ENCODE peak calls at places on chromosomes 16 and 17, in nine cellular contexts. X is heart right ventricle, P is cardiac muscle cell, W is adrenal gland, J is mammary epithelial cell, Z is foreskin fibroblast, Y is RWPE1, F is WTC11, D is type B pancreatic cell. S is an unnamed sample.

GRCh38 chr17:1475321-1475854 is 17.1 kb downstream of the MYO1C start:
- DNase-seq in P (no peak), Y (no peak), J (no peak), D (no peak), Z (no peak), F (no peak), X (no peak), W (no peak), S (no peak)

GRCh38 chr17:50440172-50440837 is 14.3 kb downstream of the ACSF2 start:
- DNase-seq in P (no peak), J (no peak), Y (no peak), X (no peak), F (no peak), D (no peak), Z (no peak), W (no peak), S (no peak)

GRCh38 chr17:17966399-17966798 is 5.8 kb downstream of the TOM1L2 start:
- DNase-seq in J (no peak), D (no peak), F (no peak), X (no peak), W (no peak), Z (no peak), Y (no peak), P (no peak), S (no peak)

GRCh38 chr17:10668771-10669170 is 11.7 kb upstream of the MYH3 start:
- DNase-seq in F (no peak), X (no peak), P (peak), Y (peak), J (no peak), W (no peak), Z (peak), D (no peak), S (no peak)

GRCh38 chr17:2213291-2213960 is 90.2 kb downstream of the SMG6 start:
- DNase-seq in Y (no peak), Z (peak), F (no peak), X (no peak), W (peak), J (no peak), P (peak), D (no peak), S (no peak)

GRCh38 chr16:2022723-2023097 is 3.1 kb downstream of the NPW start:
- DNase-seq in X (no peak), F (peak), J (peak), Z (peak), D (no peak), Y (peak), W (no peak), P (peak), S (no peak)

GRCh38 chr16:83954577-83955016 is 1.6 kb downstream of the OSGIN1 start:
- DNase-seq in Y (peak), P (peak), X (peak), W (peak), Z (peak), D (no peak), J (peak), F (no peak), S (peak)

GRCh38 chr16:4257646-4258556 is 14.9 kb downstream of the TFAP4 start:
- DNase-seq in F (no peak), Y (no peak), J (no peak), W (no peak), P (peak), D (no peak), X (peak), Z (peak), S (no peak)

GRCh38 chr17:57911834-57912673 is 43.2 kb downstream of the CUEDC1 start:
- DNase-seq in Y (no peak), F (no peak), W (peak), P (peak), X (peak), J (peak), D (no peak), Z (peak), S (peak)

GRCh38 chr16:9238346-9238745 is 146.9 kb downstream of the HAPSTR1 start:
- DNase-seq in J (no peak), Y (no peak), Z (no peak), F (no peak), D (no peak), P (no peak), X (no peak), W (no peak), S (no peak)

GRCh38 chr17:2688351-2689342 is 22.9 kb downstream of the CLUH start:
- DNase-seq in P (no peak), Y (no peak), J (peak), D (no peak), W (peak), F (no peak), Z (peak), X (peak), S (no peak)

GRCh38 chr16:69725480-69726312 is 664 bp downstream of the NQO1 start:
- DNase-seq in X (no peak), P (no peak), Z (no peak), D (no peak), W (no peak), Y (no peak), J (no peak), F (no peak), S (no peak)

GRCh38 chr17:81336296-81336929 is 41.3 kb upstream of the SLC38A10 start:
- DNase-seq in J (no peak), F (no peak), W (no peak), X (no peak), Z (no peak), Y (no peak), P (no peak), D (no peak), S (no peak)

GRCh38 chr16:85344502-85345128 is 232.3 kb upstream of the CIBAR2 start:
- DNase-seq in X (no peak), F (no peak), D (no peak), J (no peak), W (no peak), Z (no peak), P (no peak), Y (no peak), S (no peak)

GRCh38 chr17:67385122-67385988 is 8.3 kb downstream of the PITPNC1 start:
- DNase-seq in J (no peak), W (peak), Z (no peak), P (no peak), F (no peak), D (no peak), X (no peak), Y (no peak), S (no peak)

GRCh38 chr17:59561042-59561441 is 4.4 kb upstream of the DHX40 start:
- DNase-seq in Z (peak), J (peak), X (no peak), P (peak), F (no peak), Y (no peak), D (no peak), W (no peak), S (peak)
- TF ChIP-seq CTCF in Z (peak), J (peak), X (peak), P (peak), F (no peak), Y (no peak), D (peak), W (peak), S (peak)

GRCh38 chr16:23876256-23876896 is 40.6 kb downstream of the PRKCB start:
- DNase-seq in F (no peak), P (no peak), D (no peak), J (no peak), W (no peak), Y (no peak), X (no peak), Z (no peak), S (no peak)

GRCh38 chr16:23871924-23872323 is 36.1 kb downstream of the PRKCB start:
- DNase-seq in Z (no peak), X (no peak), J (no peak), W (no peak), Y (no peak), D (no peak), P (no peak), F (no peak), S (no peak)

GRCh38 chr16:23874613-23875294 is 39.0 kb downstream of the PRKCB start:
- DNase-seq in P (peak), X (no peak), F (no peak), W (no peak), Z (peak), D (no peak), J (peak), Y (peak), S (peak)

GRCh38 chr16:23879735-23880373 is 44.1 kb downstream of the PRKCB start:
- DNase-seq in D (no peak), X (no peak), P (no peak), J (no peak), Z (no peak), W (no peak), Y (no peak), F (no peak), S (no peak)

DNA sequence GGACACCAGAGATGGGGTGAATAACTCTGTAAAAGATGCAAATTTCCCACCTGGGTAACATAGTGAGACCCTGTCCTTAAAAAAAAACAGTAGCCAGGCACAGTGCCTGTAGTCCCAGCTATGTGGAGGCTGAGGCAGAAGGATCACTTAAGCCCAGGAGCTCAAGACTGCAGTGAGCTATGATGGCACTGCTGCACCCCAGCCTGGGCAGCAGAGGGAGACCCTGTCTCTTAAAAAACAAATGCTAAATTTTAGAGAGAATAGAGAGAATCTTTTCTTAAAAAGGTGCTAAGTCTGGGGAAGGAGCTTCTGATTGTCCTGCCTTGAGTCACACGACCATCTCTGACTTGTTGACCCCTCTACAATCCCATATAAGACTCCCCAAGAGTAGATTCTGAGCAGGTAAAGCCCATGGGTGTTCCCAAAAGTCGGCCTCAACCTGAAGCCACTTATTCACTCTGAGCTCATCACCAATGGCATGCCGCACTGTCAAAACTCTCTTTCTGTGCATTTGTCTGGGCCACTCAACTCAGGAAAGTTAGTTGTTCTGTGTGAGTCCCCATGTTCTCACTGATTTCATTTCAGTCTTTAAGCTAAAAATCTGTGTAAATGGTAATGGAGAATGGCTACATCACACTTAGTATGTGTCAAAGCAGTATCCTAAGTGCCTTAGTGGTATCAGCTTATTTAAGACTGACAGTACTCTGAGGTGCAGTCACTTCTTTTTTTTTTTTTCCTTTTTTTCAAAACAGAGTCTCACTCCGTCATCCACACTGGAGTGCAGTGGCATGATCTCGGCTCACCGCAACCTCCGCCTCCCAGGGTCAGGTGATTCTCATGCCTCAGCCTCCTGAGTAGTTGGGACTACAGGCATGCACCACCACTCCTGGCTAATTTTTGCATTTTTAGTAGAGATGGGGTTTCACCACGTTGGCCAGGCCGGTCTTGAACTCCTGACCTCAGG is 41.6 kb downstream of the PRKCB start:
- DNase-seq in X (no peak), Y (no peak), P (no peak), J (no peak), Z (no peak), W (no peak), D (no peak), F (no peak), S (no peak)
- TF ChIP-seq CTCF in X (no peak), Y (no peak), P (no peak), J (peak), Z (peak), W (no peak), D (peak), F (no peak), S (no peak)

DNA sequence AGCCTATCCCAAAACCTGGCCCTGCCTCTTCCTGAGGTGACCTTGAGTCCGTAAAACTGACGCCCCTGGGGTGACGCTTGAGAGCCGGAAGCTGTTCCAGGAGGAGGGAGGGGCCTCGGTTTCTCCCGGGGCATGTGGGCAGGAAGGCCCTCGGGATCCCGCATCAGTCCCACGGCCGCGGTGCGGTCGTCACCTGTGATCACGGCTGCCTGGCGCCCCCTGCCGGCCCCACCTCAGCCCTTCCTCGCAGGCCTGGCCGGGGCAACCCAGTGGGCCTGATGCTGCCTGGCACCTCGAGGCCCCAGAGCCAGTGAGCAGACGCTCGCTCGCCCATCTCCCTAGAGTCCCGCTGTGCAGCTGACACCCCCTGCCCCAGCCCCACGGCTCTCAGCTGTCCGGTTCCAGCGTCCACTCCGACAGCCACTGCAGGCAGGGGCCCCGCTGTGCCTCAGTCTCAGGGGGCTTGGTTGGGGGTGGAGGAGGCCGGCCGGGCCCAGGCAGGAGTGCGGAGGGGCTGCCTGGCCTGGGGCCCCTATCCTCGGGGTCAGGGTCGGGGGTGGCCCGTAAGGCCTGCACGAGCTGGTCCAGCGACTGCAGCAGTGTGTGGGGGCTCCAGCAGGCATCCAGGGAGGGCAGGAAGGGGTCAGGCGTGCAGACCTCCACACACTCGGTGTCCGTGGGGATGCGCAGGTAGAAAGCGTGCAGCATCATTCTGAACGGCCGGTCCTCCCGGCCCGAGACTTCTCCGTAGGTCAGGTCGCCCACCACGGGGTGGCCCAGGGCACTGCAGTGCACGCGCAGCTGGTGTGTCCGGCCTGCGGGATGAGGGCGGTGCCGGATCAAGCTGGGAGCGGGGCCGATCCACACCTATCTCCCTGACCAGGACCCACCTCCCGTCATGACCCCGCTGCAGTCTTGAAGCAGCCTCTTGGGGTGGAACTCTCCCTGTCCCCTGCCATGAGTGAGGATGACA is 2.3 kb downstream of the RPUSD1 start:
- DNase-seq in P (peak), Y (peak), F (peak), J (no peak), D (peak), X (peak), W (peak), Z (peak), S (peak)
- TF ChIP-seq CTCF in P (peak), Y (peak), F (peak), J (peak), D (peak), X (peak), W (peak), Z (peak), S (peak)

GRCh38 chr17:69357701-69358100 is 30.8 kb upstream of the ABCA5 start:
- DNase-seq in W (no peak), Z (no peak), X (no peak), D (no peak), P (peak), F (no peak), J (peak), Y (no peak), S (peak)
- TF ChIP-seq CTCF in W (no peak), Z (no peak), X (no peak), D (no peak), P (no peak), F (no peak), J (peak), Y (no peak), S (no peak)

GRCh38 chr16:49857423-49858181 is 1.7 kb upstream of the ZNF423 start:
- DNase-seq in F (peak), P (peak), Y (peak), J (peak), X (peak), Z (peak), W (peak), D (peak), S (peak)

GRCh38 chr16:49855822-49856740 is at the start of gene ZNF423:
- DNase-seq in W (no peak), J (no peak), Y (no peak), X (no peak), F (peak), Z (no peak), P (peak), D (no peak), S (no peak)

GRCh38 chr16:49858200-49859129 is 2.6 kb upstream of the ZNF423 start:
- DNase-seq in X (peak), W (peak), D (no peak), Y (peak), Z (peak), J (peak), F (peak), P (peak), S (peak)

GRCh38 chr16:49855280-49855821 is 561 bp downstream of the ZNF423 start:
- DNase-seq in W (peak), J (peak), Y (peak), X (peak), D (peak), Z (peak), P (peak), F (peak), S (peak)

GRCh38 chr16:49856741-49857330 is 924 bp upstream of the ZNF423 start:
- DNase-seq in Z (peak), P (peak), X (peak), Y (peak), F (peak), J (peak), W (peak), D (peak), S (peak)
- TF ChIP-seq CTCF in Z (no peak), P (peak), X (peak), Y (no peak), F (no peak), J (peak), W (peak), D (no peak), S (no peak)

DNA sequence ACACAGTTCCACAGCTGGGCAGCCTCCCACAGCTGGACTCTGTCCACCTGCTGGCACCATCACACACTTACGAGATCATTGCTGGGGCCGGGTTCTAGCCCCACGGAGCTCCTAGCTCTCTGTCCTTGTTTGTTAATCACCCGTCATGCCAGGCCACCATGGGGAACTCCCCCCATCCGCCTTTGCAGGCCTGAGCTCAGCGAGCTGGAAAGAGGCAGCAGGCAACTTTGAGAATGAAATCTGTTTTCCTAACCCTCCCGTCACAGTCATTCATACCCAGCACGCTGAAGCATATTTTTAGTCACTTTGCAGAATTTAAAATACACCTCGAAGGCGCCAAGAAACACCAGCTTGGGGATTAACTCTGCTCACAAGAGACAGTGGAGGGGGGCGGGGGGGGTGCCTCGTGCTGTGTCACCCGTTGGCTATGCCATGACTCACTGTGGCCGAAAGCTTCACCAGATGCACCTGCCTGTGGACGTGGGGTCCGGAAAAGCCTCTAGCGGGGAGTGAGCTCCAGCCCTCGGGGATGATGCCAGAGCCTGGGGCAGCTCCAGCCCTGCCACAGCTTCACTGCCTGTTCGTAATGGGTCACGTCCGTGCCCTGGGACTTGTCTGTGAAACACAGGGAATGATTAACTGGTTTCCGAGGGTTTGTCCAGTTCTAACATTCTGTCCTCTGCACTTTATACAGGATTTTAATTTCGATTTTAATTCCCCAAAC is 1.4 kb upstream of the SPNS2 start:
- DNase-seq in P (no peak), X (no peak), W (no peak), F (no peak), J (peak), Y (peak), D (no peak), Z (peak), S (peak)
- TF ChIP-seq CTCF in P (no peak), X (no peak), W (no peak), F (no peak), J (no peak), Y (no peak), D (no peak), Z (no peak), S (no peak)

GRCh38 chr16:72203401-72203800 is 31.4 kb upstream of the PMFBP1 start:
- DNase-seq in F (no peak), X (peak), P (peak), Y (peak), W (peak), Z (peak), D (no peak), J (peak), S (peak)
- TF ChIP-seq CTCF in F (no peak), X (no peak), P (no peak), Y (no peak), W (no peak), Z (no peak), D (no peak), J (no peak), S (no peak)

S was measured in MCF 10A.